ENCODE peak calls at places on chromosomes 5 and 9, in five cellular contexts. R is RWPE1; Z is gastrocnemius medialis; E is HFFc6; C is CD4-positive, alpha-beta T cell. S is an unnamed sample.

GRCh38 chr9:128684325-128685021 is 4.5 kb upstream of the SET start:
- DNase-seq in R (peak), Z (peak), E (peak), C (peak), S (peak)

GRCh38 chr5:109479260-109479860 is 69.6 kb upstream of the PJA2 start:
- DNase-seq in R (no peak), Z (no peak), E (peak), C (no peak), S (peak)

GRCh38 chr9:116288658-116289057 is 135.1 kb downstream of the PAPPA start:
- DNase-seq in R (peak), Z (no peak), E (peak), C (no peak), S (peak)

GRCh38 chr5:72455477-72455876 is 51.7 kb downstream of the ZNF366 start:
- DNase-seq in R (no peak), Z (no peak), E (no peak), C (no peak), S (no peak)

GRCh38 chr5:135345945-135346731 is 52.9 kb downstream of the MACROH2A1 start:
- DNase-seq in R (no peak), Z (no peak), E (no peak), C (no peak), S (no peak)

GRCh38 chr5:9661316-9662015 is 31.3 kb upstream of the TAS2R1 start:
- DNase-seq in R (no peak), Z (no peak), E (peak), C (no peak), S (no peak)

GRCh38 chr9:137253717-137254623 is 1.2 kb upstream of the NELFB start:
- DNase-seq in R (no peak), Z (no peak), E (no peak), C (no peak), S (no peak)

GRCh38 chr5:132059043-132059695 is 1.3 kb upstream of the IL3 start:
- DNase-seq in R (no peak), Z (no peak), E (no peak), C (no peak), S (no peak)

GRCh38 chr5:138694146-138694545 is 59.1 kb upstream of the CTNNA1 start:
- DNase-seq in R (no peak), Z (no peak), E (no peak), C (no peak), S (no peak)

GRCh38 chr5:134994560-134995156 is 27.0 kb downstream of the CATSPER3 start:
- DNase-seq in R (no peak), Z (no peak), E (no peak), C (no peak), S (no peak)

GRCh38 chr9:33939924-33940874 is 108.5 kb downstream of the UBAP2 start:
- DNase-seq in R (no peak), Z (no peak), E (no peak), C (no peak), S (no peak)

GRCh38 chr9:133658442-133659431 is 22.6 kb downstream of the DBH start:
- DNase-seq in R (peak), Z (no peak), E (no peak), C (no peak), S (peak)

GRCh38 chr9:130535818-130536521 is 43.4 kb upstream of the FUBP3 start:
- DNase-seq in R (no peak), Z (no peak), E (peak), C (no peak), S (peak)

GRCh38 chr5:106797996-106798395 is 872.7 kb downstream of the EFNA5 start:
- DNase-seq in R (no peak), Z (no peak), E (no peak), C (no peak), S (no peak)

GRCh38 chr5:137506296-137506695 is 7.2 kb upstream of the SPOCK1 start:
- DNase-seq in R (no peak), Z (no peak), E (no peak), C (no peak), S (no peak)

GRCh38 chr5:178192787-178193186 is 5.6 kb upstream of the GMCL2 start:
- DNase-seq in R (no peak), Z (no peak), E (no peak), C (no peak), S (no peak)

GRCh38 chr9:136051568-136052432 is 43.3 kb downstream of the NACC2 start:
- DNase-seq in R (peak), Z (no peak), E (peak), C (no peak), S (peak)

GRCh38 chr5:116990010-116990409 is 415.4 kb upstream of the SEMA6A start:
- DNase-seq in R (no peak), Z (no peak), E (no peak), C (no peak), S (peak)
- TF ChIP-seq CTCF in R (no peak), Z (no peak), E (no peak), C (no peak), S (no peak)

GRCh38 chr9:83980395-83981125 is at the start of gene RMI1:
- DNase-seq in R (peak), Z (peak), E (peak), C (peak), S (peak)
- TF ChIP-seq CTCF in R (peak), Z (no peak), E (peak), C (no peak), S (no peak)

DNA sequence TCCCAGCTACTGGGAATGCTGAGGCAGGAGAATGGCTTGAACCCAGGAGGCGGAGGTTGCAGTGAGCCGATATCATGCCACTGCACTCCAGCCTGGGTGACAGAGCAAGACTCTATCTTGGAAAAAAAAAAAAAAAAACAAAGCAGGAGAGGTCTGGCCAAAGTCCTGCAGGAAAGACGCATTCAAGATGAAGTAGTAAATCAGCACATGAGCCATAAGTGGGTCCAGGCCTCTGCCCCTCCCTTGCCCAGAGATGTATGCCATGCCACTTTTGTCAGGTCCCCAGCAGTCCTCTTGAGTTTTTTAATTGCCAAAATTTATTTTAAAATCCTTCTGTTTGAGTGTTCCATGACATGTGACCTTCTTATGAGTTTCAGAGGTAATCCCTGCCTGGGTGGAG is 8.5 kb upstream of the PHF19 start:
- DNase-seq in R (no peak), Z (no peak), E (no peak), C (no peak), S (no peak)
- TF ChIP-seq CTCF in R (no peak), Z (no peak), E (no peak), C (no peak), S (no peak)

GRCh38 chr9:4618700-4619099 is 43.4 kb upstream of the PLPP6 start:
- DNase-seq in R (no peak), Z (no peak), E (no peak), C (no peak), S (no peak)

GRCh38 chr9:4615778-4616177 is 46.3 kb upstream of the PLPP6 start:
- DNase-seq in R (no peak), Z (no peak), E (no peak), C (no peak), S (no peak)

GRCh38 chr9:4615251-4615650 is 46.8 kb upstream of the PLPP6 start:
- DNase-seq in R (no peak), Z (no peak), E (peak), C (no peak), S (peak)

GRCh38 chr9:4620046-4620765 is 41.9 kb upstream of the PLPP6 start:
- DNase-seq in R (no peak), Z (no peak), E (no peak), C (no peak), S (no peak)

DNA sequence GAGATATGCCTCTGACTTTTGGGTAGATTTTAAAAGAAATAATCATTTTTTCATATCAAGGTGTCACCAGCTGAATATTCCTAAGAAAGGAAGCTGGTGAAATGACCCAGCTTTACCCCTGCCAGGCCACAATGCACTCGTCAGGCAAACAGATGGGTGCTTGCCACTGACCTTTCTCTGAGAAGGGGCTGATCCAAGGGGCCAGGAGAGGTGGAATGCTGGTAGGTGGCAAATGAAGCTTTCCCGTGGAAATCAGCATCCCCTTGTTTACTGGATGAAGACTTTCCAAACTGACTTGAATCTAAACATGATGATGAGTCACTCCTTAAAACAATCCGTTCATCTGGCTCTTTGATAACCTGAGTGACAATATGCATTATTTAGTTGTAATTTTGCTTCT is 44.3 kb upstream of the PLPP6 start:
- DNase-seq in R (no peak), Z (no peak), E (no peak), C (no peak), S (no peak)
- TF ChIP-seq CTCF in R (no peak), Z (no peak), E (no peak), C (no peak), S (no peak)

GRCh38 chr5:133552925-133553525 is 59.3 kb downstream of the FSTL4 start:
- DNase-seq in R (peak), Z (no peak), E (peak), C (peak), S (peak)
- TF ChIP-seq CTCF in R (peak), Z (peak), E (peak), C (peak), S (peak)

GRCh38 chr5:60927450-60927849 is 17.4 kb downstream of the ERCC8 start:
- DNase-seq in R (no peak), Z (no peak), E (no peak), C (no peak), S (no peak)

DNA sequence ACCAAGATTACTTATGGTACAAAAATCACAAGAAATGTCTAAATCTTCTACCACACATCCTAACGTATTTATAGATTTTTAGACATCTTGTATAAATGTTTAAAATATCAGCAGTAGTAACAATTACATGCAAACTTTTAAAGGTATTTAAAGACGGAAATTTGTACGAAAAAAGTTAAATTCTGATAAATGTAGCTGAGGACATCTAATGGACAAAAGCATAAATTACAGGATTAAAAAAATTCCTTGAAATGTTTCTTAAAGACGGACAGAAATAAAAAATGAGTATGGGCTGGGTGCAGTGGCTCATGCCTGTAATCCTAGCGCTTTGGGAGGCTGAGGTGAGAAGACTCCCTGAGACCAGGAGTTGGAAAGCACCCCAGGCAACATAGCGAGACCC is 15.8 kb downstream of the ERCC8 start:
- DNase-seq in R (no peak), Z (no peak), E (no peak), C (no peak), S (peak)
- TF ChIP-seq CTCF in R (peak), Z (no peak), E (peak), C (no peak), S (no peak)

GRCh38 chr5:74903165-74903787 is 37.1 kb upstream of the FAM169A start:
- DNase-seq in R (peak), Z (no peak), E (no peak), C (peak), S (no peak)
- TF ChIP-seq CTCF in R (peak), Z (no peak), E (peak), C (peak), S (peak)

DNA sequence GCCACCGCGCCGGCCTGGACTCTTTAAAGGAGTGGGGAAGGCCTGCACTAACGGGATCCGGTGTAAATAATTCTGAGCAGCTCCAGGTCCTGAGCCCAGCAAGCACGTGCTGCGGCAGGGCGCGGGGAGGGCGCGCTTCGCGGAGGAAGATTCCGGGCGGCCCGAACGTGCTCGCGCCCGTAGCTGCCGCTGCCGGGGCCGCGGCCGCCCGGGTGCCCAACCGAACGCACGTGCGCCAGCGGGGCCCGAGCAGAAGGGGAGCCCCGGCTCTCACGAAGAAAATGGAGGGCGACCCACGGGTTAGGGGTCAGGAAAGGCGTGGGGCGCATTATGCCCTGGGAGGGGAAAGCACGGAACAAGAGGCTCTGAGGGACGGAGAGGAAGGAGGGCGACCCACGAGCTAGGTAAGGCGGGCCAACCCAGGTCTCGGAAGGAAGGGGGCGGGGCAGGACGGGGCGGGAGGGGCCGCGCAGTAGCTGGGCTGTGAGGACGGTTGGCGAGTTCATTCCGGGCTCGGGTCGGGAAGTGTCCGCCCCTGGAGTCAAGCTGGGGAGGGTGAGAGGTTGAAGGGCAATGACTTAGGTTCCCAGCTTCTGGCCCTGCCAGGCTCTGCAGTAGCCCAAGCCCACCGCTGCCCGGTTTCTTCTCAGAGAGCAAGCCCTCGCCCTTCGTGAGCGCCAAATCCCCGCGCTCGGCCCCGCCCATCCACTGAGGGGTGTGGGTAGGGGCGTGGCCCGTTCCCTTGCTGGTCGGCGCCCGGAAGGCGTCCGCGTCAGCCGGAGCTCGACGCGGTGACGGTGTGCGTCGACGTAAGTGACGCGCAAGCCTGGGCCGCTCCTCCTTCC is at the start of gene ZNF131:
- DNase-seq in R (peak), Z (peak), E (peak), C (peak), S (peak)
- TF ChIP-seq CTCF in R (no peak), Z (no peak), E (no peak), C (no peak), S (no peak)

S was measured in astrocyte of the spinal cord.